ENCODE peak calls at places on chromosome 7, in four cellular contexts. Y is CD4-positive, CD25-positive, alpha-beta regulatory T cell; G is NCI-H2171; L is AG04450. X is an unnamed sample.

GRCh38 chr7:74061840-74062539 is 21.6 kb upstream of the LIMK1 start:
- DNase-seq in G (no peak), Y (peak), L (peak), X (peak)

GRCh38 chr7:46764100-46764941 is 817.6 kb downstream of the TNS3 start:
- DNase-seq in L (peak), Y (no peak), G (no peak), X (no peak)

GRCh38 chr7:25656581-25657026 is 428.3 kb upstream of the NPVF start:
- DNase-seq in L (no peak), G (no peak), Y (no peak), X (no peak)

GRCh38 chr7:28811003-28811402 is 147.1 kb downstream of the TRIL start:
- DNase-seq in Y (no peak), G (no peak), L (no peak), X (no peak)

GRCh38 chr7:149860821-149861727 is 12.7 kb upstream of the ATP6V0E2 start:
- DNase-seq in L (no peak), Y (no peak), G (no peak), X (peak)

GRCh38 chr7:51034531-51035264 is 252.0 kb upstream of the GRB10 start:
- DNase-seq in G (no peak), L (peak), Y (no peak), X (no peak)

GRCh38 chr7:131183611-131184119 is 144.0 kb upstream of the MKLN1 start:
- DNase-seq in Y (no peak), L (no peak), G (no peak), X (peak)

GRCh38 chr7:122307228-122307619 is 2.7 kb upstream of the FEZF1 start:
- DNase-seq in Y (no peak), L (no peak), G (peak), X (no peak)

GRCh38 chr7:93851536-93851935 is 39.0 kb downstream of the TFPI2 start:
- DNase-seq in Y (no peak), G (no peak), L (no peak), X (no peak)

GRCh38 chr7:69651101-69651590 is 52.9 kb downstream of the AUTS2 start:
- DNase-seq in G (no peak), L (no peak), Y (no peak), X (peak)

GRCh38 chr7:2109936-2110585 is 122.7 kb downstream of the MAD1L1 start:
- DNase-seq in L (peak), Y (no peak), G (peak), X (no peak)

GRCh38 chr7:2657920-2658671 is 26.3 kb downstream of the TTYH3 start:
- DNase-seq in Y (no peak), L (no peak), G (no peak), X (no peak)

GRCh38 chr7:158028290-158028941 is 559.2 kb downstream of the PTPRN2 start:
- DNase-seq in G (no peak), Y (no peak), L (no peak), X (no peak)

GRCh38 chr7:85175217-85175616 is 11.6 kb downstream of the SEMA3D start:
- DNase-seq in G (no peak), Y (no peak), L (no peak), X (no peak)

GRCh38 chr7:2010101-2010500 is 222.6 kb downstream of the MAD1L1 start:
- DNase-seq in G (no peak), Y (no peak), L (no peak), X (no peak)

GRCh38 chr7:129438839-129439640 is 4.8 kb downstream of the STRIP2 start:
- DNase-seq in L (no peak), G (no peak), Y (no peak), X (no peak)

GRCh38 chr7:6375346-6376101 is 72.2 kb downstream of the DAGLB start:
- DNase-seq in G (no peak), L (no peak), Y (peak), X (peak)

GRCh38 chr7:24622646-24623182 is 49.5 kb downstream of the PALS2 start:
- DNase-seq in L (no peak), Y (no peak), G (no peak), X (no peak)

GRCh38 chr7:11237742-11238141 is 264.1 kb downstream of the PHF14 start:
- DNase-seq in G (no peak), Y (no peak), L (no peak), X (no peak)

X was measured in immature natural killer cell.